ENCODE peak calls at places on chromosomes 5 and 9, in four cellular contexts. C is hepatocyte, K is GM23338, O is endothelial cell of umbilical vein. R is an unnamed sample. For H4K20me1, the result is how much of the 10 kb centered on the place peaks cover.

GRCh38 chr5:179550511-179551342 is at the start of gene RUFY1:
- DNase-seq in C (peak), K (peak), O (peak), R (peak)

GRCh38 chr5:120367896-120368634 is 96.0 kb upstream of the PRR16 start:
- DNase-seq in C (no peak), K (no peak), O (no peak), R (no peak)

GRCh38 chr9:10146517-10147331 is 466.1 kb downstream of the PTPRD start:
- DNase-seq in K (no peak), O (no peak), C (no peak), R (no peak)

GRCh38 chr9:88996046-88997005 is 5.1 kb downstream of the S1PR3 start:
- DNase-seq in C (no peak), O (no peak), K (no peak), R (no peak)

GRCh38 chr9:7983361-7983974 is 183.9 kb upstream of the DMAC1 start:
- DNase-seq in K (no peak), O (no peak), C (no peak), R (no peak)

GRCh38 chr9:5361326-5362005 is 21.8 kb upstream of the RLN1 start:
- DNase-seq in O (no peak), C (no peak), K (peak), R (peak)

GRCh38 chr9:38274746-38275250 is 117.7 kb upstream of the ALDH1B1 start:
- DNase-seq in K (no peak), O (no peak), C (no peak), R (no peak)

GRCh38 chr5:180068519-180069090 is 3.0 kb downstream of the RNF130 start:
- DNase-seq in O (no peak), C (no peak), K (no peak), R (no peak)

GRCh38 chr5:143824851-143825720 is 13.1 kb downstream of the HMHB1 start:
- DNase-seq in K (peak), O (peak), C (peak), R (peak)

GRCh38 chr5:132812123-132812948 is 766 bp upstream of the SOWAHA start:
- DNase-seq in C (no peak), K (no peak), O (no peak), R (no peak)

GRCh38 chr5:112006721-112007120 is 249.7 kb upstream of the NREP start:
- DNase-seq in K (no peak), O (peak), C (no peak), R (peak)

GRCh38 chr9:124295097-124295794 is 37.5 kb downstream of the NEK6 start:
- DNase-seq in O (no peak), K (no peak), C (peak), R (no peak)

DNA sequence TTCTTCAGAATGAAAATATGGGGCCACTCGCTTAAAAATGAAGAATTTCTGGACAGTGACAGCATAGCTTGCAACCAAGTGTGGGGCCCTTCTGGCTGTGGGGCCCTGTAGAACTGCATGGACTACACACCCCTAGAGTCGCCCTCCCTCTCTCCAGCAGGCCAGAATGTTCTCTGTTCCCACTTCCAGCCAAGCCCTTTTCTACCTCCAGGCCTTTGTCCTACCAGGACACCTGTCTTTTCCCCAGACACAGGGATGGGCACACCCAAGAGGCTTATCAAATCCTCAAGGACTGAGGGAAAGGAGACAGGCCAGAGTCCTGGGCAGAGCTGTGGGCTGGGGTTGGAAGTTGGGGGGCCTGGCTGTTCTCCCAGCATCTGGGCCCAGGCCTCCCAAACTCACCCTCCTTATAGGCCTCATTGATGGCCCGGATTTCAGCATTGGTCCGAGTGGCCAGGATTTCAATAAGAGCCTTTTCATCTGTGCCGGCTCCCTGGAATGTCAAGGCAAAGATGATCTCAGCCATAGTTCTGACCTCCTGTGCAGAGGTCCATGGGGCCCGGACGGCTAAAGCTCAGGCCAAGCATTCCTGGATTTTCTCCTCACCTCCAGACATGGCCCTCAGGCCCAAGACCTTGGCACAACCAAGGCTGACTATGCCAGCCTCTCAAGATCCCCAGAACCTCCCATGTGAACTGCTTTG is 38.2 kb upstream of the TNIP1 start:
- DNase-seq in O (no peak), K (no peak), C (no peak), R (no peak)
- H4K20me1 ChIP-seq in O (under half), K (under half), C (under half), R (under half)

GRCh38 chr5:127521138-127521770 is 3.8 kb downstream of the PRRC1 start:
- DNase-seq in C (no peak), O (no peak), K (no peak), R (no peak)
- H4K20me1 ChIP-seq in C (half or more), O (under half), K (under half), R (under half)

DNA sequence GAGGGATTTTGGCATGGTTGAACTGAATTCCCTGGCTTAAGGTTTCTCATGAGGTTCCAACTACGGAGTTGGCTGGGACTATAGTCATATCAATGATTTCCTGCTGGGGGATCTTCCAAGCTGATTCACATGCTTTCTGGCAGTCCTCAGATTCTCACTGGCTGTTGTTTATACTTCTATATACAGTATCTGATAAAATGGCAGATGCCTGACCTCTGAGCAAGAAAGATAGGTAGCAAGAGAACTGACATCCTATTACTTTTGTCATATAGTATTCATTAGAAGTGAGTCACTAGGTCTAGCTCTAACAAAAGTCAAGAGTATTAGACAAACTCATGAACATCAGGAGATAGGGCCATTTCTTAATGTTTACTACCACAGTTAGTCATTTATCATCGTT is 440.9 kb upstream of the EDIL3 start:
- DNase-seq in O (no peak), K (no peak), C (no peak), R (peak)
- H4K20me1 ChIP-seq in O (under half), K (under half), C (under half), R (under half)

GRCh38 chr5:177547736-177548135 is 6.6 kb downstream of the FAM193B start:
- DNase-seq in O (peak), K (no peak), C (no peak), R (no peak)
- H4K20me1 ChIP-seq in O (under half), K (half or more), C (half or more), R (under half)

GRCh38 chr5:56824019-56824418 is 8.7 kb downstream of the MAP3K1 start:
- DNase-seq in C (no peak), O (no peak), K (no peak), R (no peak)
- H4K20me1 ChIP-seq in C (half or more), O (under half), K (under half), R (under half)

GRCh38 chr9:112310826-112311225 is 22.6 kb downstream of the PTBP3 start:
- DNase-seq in K (peak), C (no peak), O (no peak), R (no peak)

GRCh38 chr9:112312139-112312538 is 21.3 kb downstream of the PTBP3 start:
- DNase-seq in O (no peak), C (no peak), K (no peak), R (no peak)

GRCh38 chr9:112308576-112308975 is 24.8 kb downstream of the PTBP3 start:
- DNase-seq in K (peak), C (peak), O (no peak), R (peak)

GRCh38 chr9:112315905-112316304 is 17.5 kb downstream of the PTBP3 start:
- DNase-seq in O (peak), C (no peak), K (no peak), R (no peak)

GRCh38 chr9:112311497-112311896 is 21.9 kb downstream of the PTBP3 start:
- DNase-seq in O (no peak), C (no peak), K (no peak), R (no peak)
- H4K20me1 ChIP-seq in O (under half), C (half or more), K (under half), R (under half)

DNA sequence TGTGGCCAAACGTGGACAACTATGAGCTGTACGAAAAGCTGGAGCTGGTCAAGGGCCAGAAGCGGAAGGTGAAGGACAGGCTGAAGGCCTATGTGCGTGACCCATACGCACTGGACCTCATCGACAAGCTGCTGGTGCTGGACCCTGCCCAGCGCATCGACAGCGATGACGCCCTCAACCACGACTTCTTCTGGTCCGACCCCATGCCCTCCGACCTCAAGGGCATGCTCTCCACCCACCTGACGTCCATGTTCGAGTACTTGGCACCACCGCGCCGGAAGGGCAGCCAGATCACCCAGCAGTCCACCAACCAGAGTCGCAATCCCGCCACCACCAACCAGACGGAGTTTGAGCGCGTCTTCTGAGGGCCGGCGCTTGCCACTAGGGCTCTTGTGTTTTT is 3.3 kb downstream of the CDK9 start:
- DNase-seq in K (no peak), C (no peak), O (no peak), R (no peak)
- H4K20me1 ChIP-seq in K (under half), C (half or more), O (under half), R (under half)

R was measured in fibroblast of lung.